ENCODE peak calls at places on chromosome 17, in ten cellular contexts. L, R, G, P, Z, B, X, U, S and J are unnamed samples.

GRCh38 chr17:66578781-66579489 is 256.0 kb upstream of the CACNG5 start:
- DNase-seq in L (no peak), R (no peak), G (no peak), P (no peak), Z (no peak), B (no peak), X (no peak), U (no peak), S (no peak), J (no peak)

GRCh38 chr17:69518951-69519350 is 104.5 kb downstream of the MAP2K6 start:
- DNase-seq in L (no peak), R (no peak), G (no peak), P (no peak), Z (no peak), B (no peak), X (no peak), U (no peak), S (no peak), J (no peak)

GRCh38 chr17:2705888-2706795 is 5.4 kb downstream of the CLUH start:
- DNase-seq in L (no peak), R (no peak), G (no peak), P (peak; percentile 45), Z (no peak), B (no peak), X (no peak), U (no peak), S (no peak), J (no peak)

GRCh38 chr17:45016823-45017222 is 34.6 kb downstream of the DCAKD start:
- DNase-seq in L (no peak), R (no peak), G (no peak), P (peak; percentile 30), Z (no peak), B (no peak), X (no peak), U (no peak), S (peak; percentile 64), J (no peak)

GRCh38 chr17:29214215-29215146 is 32.2 kb upstream of the CRYBA1 start:
- DNase-seq in L (no peak), R (no peak), G (no peak), P (no peak), Z (no peak), B (no peak), X (no peak), U (no peak), S (no peak), J (no peak)

GRCh38 chr17:32482568-32483320 is 4.0 kb upstream of the CDK5R1 start:
- DNase-seq in L (no peak), R (no peak), G (no peak), P (peak; percentile 63), Z (no peak), B (no peak), X (no peak), U (no peak), S (no peak), J (no peak)

GRCh38 chr17:11598274-11599221 is at the start of gene DNAH9:
- DNase-seq in L (no peak), R (peak; percentile 1), G (no peak), P (peak; percentile 98), Z (no peak), B (no peak), X (peak; percentile 97), U (peak; percentile 47), S (peak; percentile 95), J (peak; percentile 73)

GRCh38 chr17:77287432-77288068 is 146.8 kb downstream of the SEC14L1 start:
- DNase-seq in L (no peak), R (no peak), G (no peak), P (no peak), Z (peak; percentile 92), B (no peak), X (no peak), U (peak; percentile 94), S (peak; percentile 85), J (no peak)

GRCh38 chr17:16478693-16479092 is 13.3 kb downstream of the LRRC75A start:
- DNase-seq in L (no peak), R (no peak), G (no peak), P (no peak), Z (no peak), B (no peak), X (no peak), U (no peak), S (no peak), J (no peak)

GRCh38 chr17:81930142-81931125 is 2.9 kb upstream of the MAFG start:
- DNase-seq in L (no peak), R (no peak), G (no peak), P (no peak), Z (peak; percentile 51), B (no peak), X (no peak), U (no peak), S (no peak), J (peak; percentile 69)